ENCODE peak calls at places on chromosomes 3 and 15, in seven cellular contexts. V is MG63, F is gastrocnemius medialis, N is fibroblast of lung, K is GM12865, I is astrocyte of the cerebellum, U is neuronal stem cell. O is an unnamed sample.

GRCh38 chr3:123026551-123027291 is 842 bp downstream of the SEMA5B start:
- DNase-seq in F (no peak), U (peak; percentile 44), V (no peak), K (no peak), I (no peak), N (no peak), O (no peak)

GRCh38 chr15:68581725-68582124 is 2.9 kb downstream of the CORO2B start:
- DNase-seq in U (no peak), K (no peak), N (no peak), I (no peak), F (no peak), V (peak; percentile 40), O (no peak)

GRCh38 chr3:46990573-46991374 is 11.3 kb downstream of the NBEAL2 start:
- DNase-seq in I (no peak), U (no peak), K (peak; percentile 90), N (no peak), F (no peak), V (no peak), O (no peak)

GRCh38 chr3:160163259-160163878 is 61.9 kb upstream of the C3orf80 start:
- DNase-seq in K (peak; percentile 40), U (no peak), V (no peak), I (no peak), N (no peak), F (no peak), O (no peak)

GRCh38 chr15:81024891-81025290 is 24.2 kb downstream of the TLNRD1 start:
- DNase-seq in I (no peak), U (no peak), K (no peak), F (no peak), N (no peak), V (no peak), O (no peak)

GRCh38 chr3:152183473-152183872 is 85.3 kb upstream of the MBNL1 start:
- DNase-seq in K (peak; percentile 75), N (no peak), U (peak; percentile 26), I (peak; percentile 26), V (peak; percentile 12), F (peak; percentile 51), O (no peak)

GRCh38 chr15:64634576-64635485 is 140.6 kb downstream of the RBPMS2 start:
- DNase-seq in I (peak; percentile 32), K (peak; percentile 88), N (peak; percentile 51), F (no peak), U (peak; percentile 71), V (no peak), O (no peak)

GRCh38 chr3:195247863-195248189 is 23.1 kb downstream of the XXYLT1 start:
- DNase-seq in F (no peak), I (no peak), K (no peak), N (no peak), V (no peak), U (no peak), O (no peak)

GRCh38 chr15:66947471-66947870 is 117.9 kb upstream of the SMAD3 start:
- DNase-seq in U (no peak), F (no peak), K (no peak), V (no peak), I (no peak), N (peak; percentile 44), O (no peak)

GRCh38 chr3:48067271-48067670 is 51.1 kb upstream of the MAP4 start:
- DNase-seq in K (peak; percentile 34), F (peak; percentile 10), I (no peak), V (no peak), N (no peak), U (no peak), O (no peak)

GRCh38 chr15:67680645-67681044 is 138.1 kb downstream of the MAP2K5 start:
- DNase-seq in N (no peak), I (no peak), U (no peak), K (no peak), V (no peak), F (no peak), O (no peak)

DNA sequence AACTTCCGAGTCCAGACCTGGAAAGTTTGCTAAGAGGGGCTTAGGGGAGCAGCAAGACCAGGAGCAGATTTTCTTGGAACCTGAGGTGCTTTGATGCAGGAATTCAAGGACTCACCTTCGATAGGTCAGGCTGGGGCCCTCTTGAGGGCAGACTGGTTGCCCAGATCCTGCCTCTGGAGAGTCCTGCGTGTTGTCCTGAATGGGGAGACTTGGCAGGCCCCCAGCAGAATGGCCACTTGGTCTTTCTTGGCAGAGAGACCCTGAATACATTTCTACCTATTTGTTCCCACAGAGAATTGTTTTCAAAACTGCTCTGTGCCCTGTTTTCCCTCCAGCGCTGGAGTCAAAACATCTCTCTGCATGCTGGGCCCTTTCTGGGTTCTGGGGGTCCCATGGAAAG is 4.2 kb downstream of the KLF13 start:
- DNase-seq in U (no peak), K (no peak), I (no peak), V (no peak), F (no peak), N (no peak), O (no peak)
- H3K4me3 ChIP-seq in U (no peak overlapping the region), K (no peak overlapping the region), I (no peak overlapping the region), V (no peak overlapping the region), F (no peak overlapping the region), N (no peak overlapping the region), O (no peak overlapping the region)

GRCh38 chr15:82862886-82863285 is 53.5 kb downstream of the WHAMM start:
- DNase-seq in N (no peak), V (no peak), F (no peak), K (no peak), I (no peak), U (no peak), O (no peak)
- H3K4me3 ChIP-seq in N (no peak overlapping the region), V (no peak overlapping the region), F (no peak overlapping the region), K (no peak overlapping the region), I (no peak overlapping the region), U (no peak overlapping the region), O (no peak overlapping the region)

GRCh38 chr15:84953726-84954125 is 27.9 kb upstream of the PDE8A start:
- DNase-seq in V (no peak), U (no peak), I (no peak), K (no peak), N (no peak), F (no peak), O (no peak)

GRCh38 chr15:84953136-84953535 is 28.5 kb upstream of the PDE8A start:
- DNase-seq in U (no peak), V (no peak), K (no peak), N (peak; percentile 56), F (no peak), I (no peak), O (no peak)

GRCh38 chr15:84950570-84951111 is 31.0 kb upstream of the PDE8A start:
- DNase-seq in I (no peak), F (no peak), U (no peak), K (no peak), V (no peak), N (no peak), O (no peak)

GRCh38 chr15:84956199-84956598 is 25.5 kb upstream of the PDE8A start:
- DNase-seq in K (no peak), U (no peak), N (no peak), F (no peak), V (no peak), I (no peak), O (no peak)

GRCh38 chr15:84955089-84955848 is 26.4 kb upstream of the PDE8A start:
- DNase-seq in I (peak; percentile 57), V (peak; percentile 67), K (peak; percentile 56), F (peak; percentile 68), U (peak; percentile 15), N (peak; percentile 71), O (peak; percentile 25)
- H3K4me3 ChIP-seq in I (peak overlapping the region; percentile 16), V (peak overlapping the region; percentile 20), K (peak overlapping the region; percentile 8), F (peak overlapping the region; percentile 38), U (no peak overlapping the region), N (peak overlapping the region; percentile 14), O (peak overlapping the region; percentile 62)

DNA sequence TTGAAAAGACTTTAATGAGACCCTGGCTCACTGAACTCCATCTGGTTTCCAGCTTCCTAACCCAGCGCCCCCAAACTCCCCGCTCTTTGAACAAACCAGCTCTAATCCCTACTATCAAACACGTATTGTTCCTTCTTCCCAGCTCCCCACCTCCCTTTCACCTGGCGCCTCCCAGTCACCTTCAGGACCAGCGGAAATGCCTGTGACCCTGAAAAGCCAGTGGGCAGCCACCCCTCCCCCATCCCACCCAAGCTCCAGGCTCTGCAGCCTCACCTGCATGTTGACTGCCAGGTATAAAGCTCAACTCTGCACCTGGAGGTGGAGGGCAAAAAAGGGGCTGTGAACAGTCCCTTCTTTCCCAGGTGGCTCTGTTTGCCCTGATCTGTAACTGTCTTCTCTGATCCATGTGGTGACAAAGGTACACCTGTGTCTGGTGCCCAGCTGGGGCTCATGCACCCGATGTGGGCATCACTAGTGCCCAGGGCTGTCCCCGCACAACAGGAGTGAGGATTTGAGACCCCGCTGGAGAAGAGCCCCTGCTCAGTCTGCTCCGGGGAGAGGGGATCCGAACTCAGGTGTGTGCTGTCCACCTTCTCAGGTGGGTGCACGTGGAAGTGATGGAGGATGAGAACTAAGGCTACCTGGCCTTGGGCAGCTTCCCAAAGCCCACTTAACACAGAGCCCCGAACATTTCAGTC is 129.0 kb downstream of the NSMCE3 start:
- DNase-seq in F (no peak), K (no peak), N (no peak), V (no peak), U (no peak), I (no peak), O (no peak)
- H3K4me3 ChIP-seq in F (no peak overlapping the region), K (no peak overlapping the region), N (no peak overlapping the region), V (no peak overlapping the region), U (no peak overlapping the region), I (no peak overlapping the region), O (no peak overlapping the region)

DNA sequence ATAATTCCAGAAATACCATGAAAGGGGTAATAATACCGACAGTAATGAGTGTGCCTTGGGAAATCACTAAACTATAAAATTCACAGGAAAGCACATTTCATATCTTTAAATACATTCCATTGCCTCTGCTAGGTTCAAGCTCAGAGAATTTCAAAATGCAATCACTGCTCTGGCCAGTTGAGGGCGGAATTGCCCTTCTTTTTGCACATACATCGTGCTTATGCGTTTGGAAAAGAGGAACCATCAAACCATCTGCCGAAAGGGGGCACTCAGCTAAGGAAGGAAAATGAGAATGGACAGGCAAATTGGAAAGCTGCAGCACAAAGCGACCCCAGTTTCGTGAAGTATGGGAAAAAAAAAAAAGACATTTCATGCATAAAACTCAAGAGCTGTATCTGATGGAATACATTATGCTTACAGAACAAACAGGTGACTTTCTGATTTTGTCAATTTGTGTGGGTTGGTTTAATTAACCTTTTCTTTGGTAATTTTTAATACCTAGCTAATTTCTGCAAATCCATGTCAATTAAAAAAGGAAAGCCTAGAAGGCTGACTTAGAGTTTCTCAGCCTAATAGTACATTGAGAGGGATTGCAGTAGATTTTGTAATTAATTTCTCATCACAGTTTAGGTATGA is 61.4 kb downstream of the TUSC7 start:
- DNase-seq in N (peak; percentile 68), F (peak; percentile 14), I (peak; percentile 68), U (peak; percentile 74), V (peak; percentile 39), K (peak; percentile 78), O (peak; percentile 12)
- H3K4me3 ChIP-seq in N (no peak overlapping the region), F (no peak overlapping the region), I (no peak overlapping the region), U (no peak overlapping the region), V (no peak overlapping the region), K (no peak overlapping the region), O (no peak overlapping the region)

DNA sequence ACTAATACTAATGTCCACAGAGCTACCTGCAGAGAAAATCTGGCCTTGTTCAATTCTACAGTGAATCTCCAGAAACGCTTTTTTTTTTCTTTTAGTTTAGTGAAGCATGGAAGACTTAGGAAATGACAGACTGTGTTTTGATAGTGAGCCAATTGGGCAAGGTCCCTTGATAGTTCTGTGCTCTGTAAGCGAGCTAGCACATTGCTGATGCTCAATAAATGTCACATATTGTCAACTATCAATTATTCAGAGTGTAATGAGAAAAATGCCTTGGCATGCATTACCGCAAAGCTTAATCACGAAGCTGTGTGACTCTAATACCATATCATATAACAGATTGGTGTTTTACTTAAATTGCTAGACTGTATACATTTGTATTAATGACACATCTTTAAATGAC is 5.2 kb upstream of the C3orf85 start:
- DNase-seq in V (no peak), K (no peak), N (peak; percentile 37), U (no peak), I (no peak), F (no peak), O (no peak)
- H3K4me3 ChIP-seq in V (no peak overlapping the region), K (no peak overlapping the region), N (no peak overlapping the region), U (no peak overlapping the region), I (no peak overlapping the region), F (no peak overlapping the region), O (no peak overlapping the region)